ENCODE peak calls at places on chromosomes 2 and 18, in four cellular contexts. E, J, L and P are unnamed samples.

GRCh38 chr2:100126172-100126571 is 16.2 kb downstream of the AFF3 start:
- DNase-seq in E (no peak), J (no peak), L (no peak), P (no peak)

GRCh38 chr2:26678026-26678425 is 14.5 kb upstream of the KCNK3 start:
- DNase-seq in E (no peak), J (no peak), L (no peak), P (no peak)

GRCh38 chr18:36195427-36196122 is 8.3 kb downstream of the MOCOS start:
- DNase-seq in E (no peak), J (no peak), L (no peak), P (no peak)

GRCh38 chr2:237336131-237336530 is 77.8 kb downstream of the COL6A3 start:
- DNase-seq in E (no peak), J (no peak), L (no peak), P (no peak)

GRCh38 chr18:51154664-51155063 is 42.8 kb downstream of the MEX3C start:
- DNase-seq in E (no peak), J (no peak), L (no peak), P (no peak)

GRCh38 chr18:26471027-26471426 is 77.3 kb downstream of the KCTD1 start:
- DNase-seq in E (no peak), J (no peak), L (no peak), P (no peak)

GRCh38 chr18:47883771-47884413 is 46.6 kb downstream of the SMAD2 start:
- DNase-seq in E (no peak), J (no peak), L (no peak), P (no peak)

GRCh38 chr2:12723741-12724463 is 7.2 kb downstream of the TRIB2 start:
- DNase-seq in E (no peak), J (no peak), L (no peak), P (no peak)

GRCh38 chr2:42618972-42619371 is 50.5 kb downstream of the MTA3 start:
- DNase-seq in E (no peak), J (no peak), L (no peak), P (no peak)

DNA sequence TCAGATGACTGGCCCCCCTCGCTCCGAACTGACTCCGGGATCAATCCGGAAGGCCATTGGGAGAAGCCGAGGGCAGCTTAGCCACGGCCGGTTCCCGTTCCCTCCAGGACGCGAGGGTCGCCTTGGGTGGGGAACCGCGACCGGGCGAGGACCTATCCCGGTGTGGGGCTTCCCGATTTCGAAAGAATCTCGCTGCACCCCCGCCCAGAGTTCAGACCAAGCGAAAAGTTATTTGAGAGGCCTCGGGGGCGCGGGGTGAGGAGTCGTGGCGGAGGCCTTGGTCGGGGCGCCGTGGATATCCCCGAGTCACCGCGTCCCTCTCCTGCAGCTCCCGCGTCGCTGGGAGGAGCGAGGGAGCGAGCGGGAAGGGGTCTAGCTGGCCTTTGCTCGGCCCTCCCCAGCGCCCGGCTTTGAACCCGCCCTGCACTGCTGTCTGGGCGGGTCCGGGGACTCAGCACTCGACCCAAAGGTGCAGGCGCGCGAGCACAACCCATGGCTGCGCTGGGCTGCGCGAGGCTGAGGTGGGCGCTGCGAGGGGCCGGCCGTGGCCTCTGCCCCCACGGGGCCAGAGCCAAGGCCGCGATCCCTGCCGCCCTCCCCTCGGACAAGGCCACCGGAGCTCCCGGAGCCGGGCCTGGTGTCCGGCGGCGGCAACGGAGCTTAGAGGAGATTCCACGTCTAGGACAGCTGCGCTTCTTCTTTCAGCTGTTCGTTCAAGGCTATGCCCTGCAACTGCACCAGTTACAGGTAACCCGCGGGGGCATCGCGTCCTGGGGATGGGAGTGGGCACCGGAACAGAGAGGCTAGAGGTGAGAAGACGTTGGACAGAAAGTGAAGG is at the start of gene CYP27A1:
- DNase-seq in E (no peak), J (no peak), L (peak), P (peak)
- TF ChIP-seq CBFB in E (no peak), J (no peak), L (peak), P (no peak)

GRCh38 chr18:9559253-9559652 is 55.1 kb downstream of the PPP4R1 start:
- DNase-seq in E (no peak), J (no peak), L (no peak), P (no peak)

GRCh38 chr18:9552616-9553015 is 61.7 kb downstream of the PPP4R1 start:
- DNase-seq in E (no peak), J (no peak), L (no peak), P (no peak)

GRCh38 chr18:9558397-9559064 is 55.8 kb downstream of the PPP4R1 start:
- DNase-seq in E (no peak), J (no peak), L (no peak), P (no peak)

GRCh38 chr18:9561774-9562173 is 52.6 kb downstream of the PPP4R1 start:
- DNase-seq in E (no peak), J (no peak), L (no peak), P (no peak)

GRCh38 chr18:9557250-9557943 is 57.0 kb downstream of the PPP4R1 start:
- DNase-seq in E (no peak), J (no peak), L (peak), P (no peak)
- TF ChIP-seq CBFB in E (no peak), J (no peak), L (no peak), P (no peak)

GRCh38 chr18:31723639-31723997 is 37.1 kb downstream of the SLC25A52 start:
- DNase-seq in E (no peak), J (no peak), L (no peak), P (no peak)

GRCh38 chr18:31721596-31721995 is 37.2 kb upstream of the B4GALT6 start:
- DNase-seq in E (no peak), J (no peak), L (no peak), P (no peak)

GRCh38 chr18:31720867-31721266 is 36.5 kb upstream of the B4GALT6 start:
- DNase-seq in E (no peak), J (no peak), L (no peak), P (no peak)

GRCh38 chr18:31722369-31722957 is 38.1 kb upstream of the B4GALT6 start:
- DNase-seq in E (peak), J (peak), L (peak), P (peak)

GRCh38 chr18:31723998-31724711 is 36.5 kb downstream of the SLC25A52 start:
- DNase-seq in E (no peak), J (no peak), L (no peak), P (no peak)
- TF ChIP-seq CBFB in E (no peak), J (no peak), L (no peak), P (no peak)

DNA sequence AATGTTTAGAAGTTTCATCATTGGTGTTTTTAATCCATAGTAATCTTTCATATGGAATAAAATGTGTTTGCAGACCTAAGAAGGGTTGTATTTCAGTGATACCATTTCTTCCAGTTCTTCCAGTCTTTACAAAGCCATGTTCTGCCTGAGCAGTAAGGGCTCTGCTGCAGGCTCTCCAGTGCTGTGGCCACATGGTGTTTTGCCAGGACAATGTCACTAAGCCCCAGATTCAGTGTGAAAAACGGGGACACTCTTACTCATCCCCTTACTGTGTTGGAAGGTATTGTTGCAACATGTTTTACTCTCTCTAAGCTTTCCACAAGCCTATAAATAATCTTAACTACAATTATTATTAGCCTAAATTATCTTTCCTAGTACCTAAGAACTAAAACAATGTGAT is 481.4 kb upstream of the CDH7 start:
- DNase-seq in E (no peak), J (no peak), L (no peak), P (no peak)
- TF ChIP-seq CBFB in E (no peak), J (no peak), L (no peak), P (no peak)

DNA sequence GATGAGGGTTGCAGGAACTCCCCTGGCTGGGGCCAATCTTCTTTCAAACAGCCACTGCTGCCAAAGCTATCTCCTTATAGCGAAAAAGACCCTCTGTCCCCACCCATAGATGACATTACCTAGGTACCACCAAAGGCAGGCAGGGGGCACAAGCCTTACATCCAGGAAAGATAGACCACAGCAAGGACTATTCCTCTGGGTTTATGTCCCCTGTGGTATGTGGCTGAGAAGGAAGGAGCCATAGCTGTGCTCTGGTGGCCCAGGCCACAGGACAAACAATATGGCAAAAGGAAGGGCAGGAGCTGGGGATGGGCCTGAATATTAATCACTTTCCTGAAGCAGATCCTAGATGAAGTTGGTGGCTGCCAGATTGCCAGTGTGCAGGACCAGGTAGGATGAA is 214.5 kb downstream of the TTC32 start:
- DNase-seq in E (no peak), J (no peak), L (no peak), P (no peak)
- TF ChIP-seq CBFB in E (no peak), J (no peak), L (no peak), P (no peak)

GRCh38 chr2:35997488-35997887 is 358.1 kb upstream of the CRIM1 start:
- DNase-seq in E (no peak), J (no peak), L (no peak), P (no peak)
- TF ChIP-seq CBFB in E (no peak), J (no peak), L (no peak), P (no peak)

GRCh38 chr2:160700006-160700405 is 206.4 kb upstream of the RBMS1 start:
- DNase-seq in E (no peak), J (no peak), L (no peak), P (no peak)
- TF ChIP-seq CBFB in E (no peak), J (no peak), L (no peak), P (no peak)